ENCODE peak calls at places on chromosomes 16 and 17, in ten cellular contexts. One of them, this sample, is unnamed.

GRCh38 chr17:4607773-4608187 is 23.5 kb downstream of the SMTNL2 start:
- DNase-seq in Kasumi-1: peak; percentile 31
- DNase-seq in AG04450: no peak
- DNase-seq in effector CD8-positive, alpha-beta T cell: no peak
- DNase-seq in germinal center: no peak
- DNase-seq in aorta: peak; percentile 80
- DNase-seq in A172: no peak
- DNase-seq in MCF 10A: no peak
- DNase-seq in SK-MEL-5: peak; percentile 17
- DNase-seq in kidney glomerular epithelial cell: peak; percentile 62
- DNase-seq in this sample: no peak

GRCh38 chr17:7992516-7992915 is 9.9 kb upstream of the GUCY2D start:
- DNase-seq in Kasumi-1: no peak
- DNase-seq in AG04450: no peak
- DNase-seq in effector CD8-positive, alpha-beta T cell: no peak
- DNase-seq in germinal center: no peak
- DNase-seq in aorta: no peak
- DNase-seq in A172: peak; percentile 79
- DNase-seq in MCF 10A: peak; percentile 43
- DNase-seq in SK-MEL-5: no peak
- DNase-seq in kidney glomerular epithelial cell: peak; percentile 41
- DNase-seq in this sample: no peak

GRCh38 chr17:9959377-9959981 is 54.4 kb upstream of the RCVRN start:
- DNase-seq in Kasumi-1: peak; percentile 18
- DNase-seq in AG04450: no peak
- DNase-seq in effector CD8-positive, alpha-beta T cell: no peak
- DNase-seq in germinal center: peak; percentile 49
- DNase-seq in aorta: no peak
- DNase-seq in A172: peak; percentile 43
- DNase-seq in MCF 10A: peak; percentile 34
- DNase-seq in SK-MEL-5: peak; percentile 40
- DNase-seq in kidney glomerular epithelial cell: no peak
- DNase-seq in this sample: peak; percentile 3

GRCh38 chr17:57957120-57957850 is 2.1 kb upstream of the CUEDC1 start:
- DNase-seq in Kasumi-1: no peak
- DNase-seq in AG04450: no peak
- DNase-seq in effector CD8-positive, alpha-beta T cell: no peak
- DNase-seq in germinal center: no peak
- DNase-seq in aorta: peak; percentile 27
- DNase-seq in A172: no peak
- DNase-seq in MCF 10A: no peak
- DNase-seq in SK-MEL-5: no peak
- DNase-seq in kidney glomerular epithelial cell: no peak
- DNase-seq in this sample: no peak

GRCh38 chr16:35182043-35182677 is 1722.7 kb downstream of the TP53TG3F start:
- DNase-seq in Kasumi-1: no peak
- DNase-seq in AG04450: no peak
- DNase-seq in effector CD8-positive, alpha-beta T cell: no peak
- DNase-seq in germinal center: no peak
- DNase-seq in aorta: no peak
- DNase-seq in A172: no peak
- DNase-seq in MCF 10A: no peak
- DNase-seq in SK-MEL-5: no peak
- DNase-seq in kidney glomerular epithelial cell: no peak
- DNase-seq in this sample: no peak

GRCh38 chr16:66935319-66936011 is at the start of gene CES2:
- DNase-seq in Kasumi-1: no peak
- DNase-seq in AG04450: no peak
- DNase-seq in effector CD8-positive, alpha-beta T cell: no peak
- DNase-seq in germinal center: no peak
- DNase-seq in aorta: peak; percentile 90
- DNase-seq in A172: peak; percentile 47
- DNase-seq in MCF 10A: peak; percentile 84
- DNase-seq in SK-MEL-5: no peak
- DNase-seq in kidney glomerular epithelial cell: peak; percentile 18
- DNase-seq in this sample: no peak

GRCh38 chr16:28930652-28931051 is 1.1 kb upstream of the CD19 start:
- DNase-seq in Kasumi-1: no peak
- DNase-seq in AG04450: no peak
- DNase-seq in effector CD8-positive, alpha-beta T cell: no peak
- DNase-seq in germinal center: peak; percentile 84
- DNase-seq in aorta: no peak
- DNase-seq in A172: no peak
- DNase-seq in MCF 10A: no peak
- DNase-seq in SK-MEL-5: no peak
- DNase-seq in kidney glomerular epithelial cell: no peak
- DNase-seq in this sample: no peak

GRCh38 chr16:5235119-5235518 is 137.5 kb upstream of the EEF2KMT start:
- DNase-seq in Kasumi-1: no peak
- DNase-seq in AG04450: no peak
- DNase-seq in effector CD8-positive, alpha-beta T cell: no peak
- DNase-seq in germinal center: no peak
- DNase-seq in aorta: no peak
- DNase-seq in A172: no peak
- DNase-seq in MCF 10A: no peak
- DNase-seq in SK-MEL-5: no peak
- DNase-seq in kidney glomerular epithelial cell: no peak
- DNase-seq in this sample: no peak

GRCh38 chr17:82531431-82531881 is 11.9 kb downstream of the FOXK2 start:
- DNase-seq in Kasumi-1: no peak
- DNase-seq in AG04450: peak; percentile 48
- DNase-seq in effector CD8-positive, alpha-beta T cell: no peak
- DNase-seq in germinal center: no peak
- DNase-seq in aorta: no peak
- DNase-seq in A172: peak; percentile 75
- DNase-seq in MCF 10A: peak; percentile 51
- DNase-seq in SK-MEL-5: no peak
- DNase-seq in kidney glomerular epithelial cell: peak; percentile 35
- DNase-seq in this sample: no peak

GRCh38 chr17:41496803-41497484 is 7.2 kb upstream of the KRT36 start:
- DNase-seq in Kasumi-1: peak; percentile 35
- DNase-seq in AG04450: peak; percentile 55
- DNase-seq in effector CD8-positive, alpha-beta T cell: no peak
- DNase-seq in germinal center: peak; percentile 84
- DNase-seq in aorta: no peak
- DNase-seq in A172: peak; percentile 97
- DNase-seq in MCF 10A: peak; percentile 94
- DNase-seq in SK-MEL-5: peak; percentile 91
- DNase-seq in kidney glomerular epithelial cell: peak; percentile 88
- DNase-seq in this sample: peak; percentile 22

GRCh38 chr16:88790312-88791150 is 5.5 kb upstream of the PIEZO1 start:
- DNase-seq in Kasumi-1: peak; percentile 75
- DNase-seq in AG04450: no peak
- DNase-seq in effector CD8-positive, alpha-beta T cell: peak; percentile 20
- DNase-seq in germinal center: no peak
- DNase-seq in aorta: peak; percentile 84
- DNase-seq in A172: no peak
- DNase-seq in MCF 10A: no peak
- DNase-seq in SK-MEL-5: no peak
- DNase-seq in kidney glomerular epithelial cell: peak; percentile 8
- DNase-seq in this sample: no peak

GRCh38 chr17:63688396-63689020 is 11.4 kb downstream of the LIMD2 start:
- DNase-seq in Kasumi-1: no peak
- DNase-seq in AG04450: no peak
- DNase-seq in effector CD8-positive, alpha-beta T cell: no peak
- DNase-seq in germinal center: no peak
- DNase-seq in aorta: no peak
- DNase-seq in A172: no peak
- DNase-seq in MCF 10A: no peak
- DNase-seq in SK-MEL-5: no peak
- DNase-seq in kidney glomerular epithelial cell: no peak
- DNase-seq in this sample: no peak

GRCh38 chr17:63455417-63455816 is 9.3 kb upstream of the CYB561 start:
- DNase-seq in Kasumi-1: no peak
- DNase-seq in AG04450: no peak
- DNase-seq in effector CD8-positive, alpha-beta T cell: no peak
- DNase-seq in germinal center: no peak
- DNase-seq in aorta: no peak
- DNase-seq in A172: no peak
- DNase-seq in MCF 10A: no peak
- DNase-seq in SK-MEL-5: no peak
- DNase-seq in kidney glomerular epithelial cell: no peak
- DNase-seq in this sample: no peak

GRCh38 chr17:58079300-58080033 is 3.8 kb upstream of the DYNLL2 start:
- DNase-seq in Kasumi-1: no peak
- DNase-seq in AG04450: no peak
- DNase-seq in effector CD8-positive, alpha-beta T cell: no peak
- DNase-seq in germinal center: no peak
- DNase-seq in aorta: no peak
- DNase-seq in A172: no peak
- DNase-seq in MCF 10A: no peak
- DNase-seq in SK-MEL-5: no peak
- DNase-seq in kidney glomerular epithelial cell: no peak
- DNase-seq in this sample: no peak

GRCh38 chr16:66107661-66108060 is 258.8 kb upstream of the CDH5 start:
- DNase-seq in Kasumi-1: no peak
- DNase-seq in AG04450: peak; percentile 41
- DNase-seq in effector CD8-positive, alpha-beta T cell: no peak
- DNase-seq in germinal center: no peak
- DNase-seq in aorta: no peak
- DNase-seq in A172: no peak
- DNase-seq in MCF 10A: peak; percentile 30
- DNase-seq in SK-MEL-5: no peak
- DNase-seq in kidney glomerular epithelial cell: no peak
- DNase-seq in this sample: no peak

GRCh38 chr17:49132699-49133364 is at the start of gene B4GALNT2:
- DNase-seq in Kasumi-1: no peak
- DNase-seq in AG04450: no peak
- DNase-seq in effector CD8-positive, alpha-beta T cell: no peak
- DNase-seq in germinal center: no peak
- DNase-seq in aorta: no peak
- DNase-seq in A172: no peak
- DNase-seq in MCF 10A: no peak
- DNase-seq in SK-MEL-5: no peak
- DNase-seq in kidney glomerular epithelial cell: no peak
- DNase-seq in this sample: no peak

GRCh38 chr17:8552582-8553320 is 77.8 kb downstream of the MYH10 start:
- DNase-seq in Kasumi-1: no peak
- DNase-seq in AG04450: no peak
- DNase-seq in effector CD8-positive, alpha-beta T cell: no peak
- DNase-seq in germinal center: no peak
- DNase-seq in aorta: no peak
- DNase-seq in A172: no peak
- DNase-seq in MCF 10A: peak; percentile 53
- DNase-seq in SK-MEL-5: no peak
- DNase-seq in kidney glomerular epithelial cell: peak; percentile 19
- DNase-seq in this sample: no peak

GRCh38 chr16:70255584-70255983 is 3.8 kb upstream of the EXOSC6 start:
- DNase-seq in Kasumi-1: no peak
- DNase-seq in AG04450: no peak
- DNase-seq in effector CD8-positive, alpha-beta T cell: no peak
- DNase-seq in germinal center: no peak
- DNase-seq in aorta: peak; percentile 61
- DNase-seq in A172: no peak
- DNase-seq in MCF 10A: no peak
- DNase-seq in SK-MEL-5: no peak
- DNase-seq in kidney glomerular epithelial cell: no peak
- DNase-seq in this sample: no peak

GRCh38 chr17:82065638-82066303 is at the start of gene DUS1L:
- DNase-seq in Kasumi-1: peak; percentile 40
- DNase-seq in AG04450: no peak
- DNase-seq in effector CD8-positive, alpha-beta T cell: peak; percentile 40
- DNase-seq in germinal center: peak; percentile 84
- DNase-seq in aorta: peak; percentile 91
- DNase-seq in A172: no peak
- DNase-seq in MCF 10A: peak; percentile 45
- DNase-seq in SK-MEL-5: peak; percentile 61
- DNase-seq in kidney glomerular epithelial cell: no peak
- DNase-seq in this sample: no peak

GRCh38 chr17:82338858-82339633 is 5.5 kb upstream of the SECTM1 start:
- DNase-seq in Kasumi-1: no peak
- DNase-seq in AG04450: peak; percentile 30
- DNase-seq in effector CD8-positive, alpha-beta T cell: no peak
- DNase-seq in germinal center: no peak
- DNase-seq in aorta: peak; percentile 77
- DNase-seq in A172: peak; percentile 91
- DNase-seq in MCF 10A: peak; percentile 87
- DNase-seq in SK-MEL-5: no peak
- DNase-seq in kidney glomerular epithelial cell: peak; percentile 76
- DNase-seq in this sample: no peak

GRCh38 chr17:76119409-76120371 is 16.1 kb upstream of the EXOC7 start:
- DNase-seq in Kasumi-1: no peak
- DNase-seq in AG04450: no peak
- DNase-seq in effector CD8-positive, alpha-beta T cell: no peak
- DNase-seq in germinal center: no peak
- DNase-seq in aorta: no peak
- DNase-seq in A172: no peak
- DNase-seq in MCF 10A: no peak
- DNase-seq in SK-MEL-5: no peak
- DNase-seq in kidney glomerular epithelial cell: no peak
- DNase-seq in this sample: no peak

GRCh38 chr17:55870044-55870443 is 119.2 kb downstream of the PCTP start:
- DNase-seq in Kasumi-1: no peak
- DNase-seq in AG04450: no peak
- DNase-seq in effector CD8-positive, alpha-beta T cell: no peak
- DNase-seq in germinal center: no peak
- DNase-seq in aorta: no peak
- DNase-seq in A172: no peak
- DNase-seq in MCF 10A: no peak
- DNase-seq in SK-MEL-5: no peak
- DNase-seq in kidney glomerular epithelial cell: no peak
- DNase-seq in this sample: no peak

GRCh38 chr16:11084484-11085024 is 140.2 kb downstream of the CLEC16A start:
- DNase-seq in Kasumi-1: no peak
- DNase-seq in AG04450: no peak
- DNase-seq in effector CD8-positive, alpha-beta T cell: no peak
- DNase-seq in germinal center: no peak
- DNase-seq in aorta: no peak
- DNase-seq in A172: peak; percentile 60
- DNase-seq in MCF 10A: peak; percentile 50
- DNase-seq in SK-MEL-5: no peak
- DNase-seq in kidney glomerular epithelial cell: peak; percentile 94
- DNase-seq in this sample: no peak

GRCh38 chr17:34251186-34251585 is 3.9 kb upstream of the CCL2 start:
- DNase-seq in Kasumi-1: no peak
- DNase-seq in AG04450: no peak
- DNase-seq in effector CD8-positive, alpha-beta T cell: no peak
- DNase-seq in germinal center: no peak
- DNase-seq in aorta: no peak
- DNase-seq in A172: no peak
- DNase-seq in MCF 10A: no peak
- DNase-seq in SK-MEL-5: no peak
- DNase-seq in kidney glomerular epithelial cell: no peak
- DNase-seq in this sample: no peak

GRCh38 chr16:31071861-31072260 is 2.2 kb downstream of the ZNF668 start:
- DNase-seq in Kasumi-1: no peak
- DNase-seq in AG04450: no peak
- DNase-seq in effector CD8-positive, alpha-beta T cell: no peak
- DNase-seq in germinal center: no peak
- DNase-seq in aorta: no peak
- DNase-seq in A172: peak; percentile 70
- DNase-seq in MCF 10A: peak; percentile 11
- DNase-seq in SK-MEL-5: peak; percentile 28
- DNase-seq in kidney glomerular epithelial cell: peak; percentile 4
- DNase-seq in this sample: no peak

GRCh38 chr16:4694664-4695451 is 1.5 kb downstream of the NUDT16L1 start:
- DNase-seq in Kasumi-1: no peak
- DNase-seq in AG04450: no peak
- DNase-seq in effector CD8-positive, alpha-beta T cell: no peak
- DNase-seq in germinal center: no peak
- DNase-seq in aorta: peak; percentile 83
- DNase-seq in A172: no peak
- DNase-seq in MCF 10A: no peak
- DNase-seq in SK-MEL-5: no peak
- DNase-seq in kidney glomerular epithelial cell: no peak
- DNase-seq in this sample: no peak

GRCh38 chr17:44971776-44972483 is 3.8 kb upstream of the C1QL1 start:
- DNase-seq in Kasumi-1: no peak
- DNase-seq in AG04450: no peak
- DNase-seq in effector CD8-positive, alpha-beta T cell: no peak
- DNase-seq in germinal center: no peak
- DNase-seq in aorta: no peak
- DNase-seq in A172: peak; percentile 70
- DNase-seq in MCF 10A: peak; percentile 90
- DNase-seq in SK-MEL-5: no peak
- DNase-seq in kidney glomerular epithelial cell: peak; percentile 69
- DNase-seq in this sample: no peak

GRCh38 chr16:73196670-73197069 is 148.7 kb upstream of the ZFHX3 start:
- DNase-seq in Kasumi-1: peak; percentile 78
- DNase-seq in AG04450: no peak
- DNase-seq in effector CD8-positive, alpha-beta T cell: no peak
- DNase-seq in germinal center: peak; percentile 63
- DNase-seq in aorta: peak; percentile 85
- DNase-seq in A172: peak; percentile 69
- DNase-seq in MCF 10A: peak; percentile 85
- DNase-seq in SK-MEL-5: peak; percentile 86
- DNase-seq in kidney glomerular epithelial cell: peak; percentile 43
- DNase-seq in this sample: peak; percentile 39

This sample was measured in DMS 273 treated with DMSO at 0.1 percent for 48 hours.